ENCODE peak calls at places on chromosome 3, in four cellular contexts. J is AG04450, C is fibroblast of lung, X is IMR-90. F is an unnamed sample.

GRCh38 chr3:117893638-117894037 is 1141.0 kb downstream of the IGSF11 start:
- DNase-seq in J (no peak), C (no peak), X (no peak), F (no peak)

GRCh38 chr3:29226709-29227108 is 54.2 kb upstream of the RBMS3 start:
- DNase-seq in J (no peak), C (peak), X (peak), F (no peak)

GRCh38 chr3:49700014-49700413 is 10.7 kb downstream of the RNF123 start:
- DNase-seq in J (no peak), C (no peak), X (no peak), F (no peak)

GRCh38 chr3:134317106-134317947 is 56.9 kb downstream of the AMOTL2 start:
- DNase-seq in J (no peak), C (no peak), X (no peak), F (no peak)

GRCh38 chr3:56468184-56469106 is at the start of gene ERC2:
- DNase-seq in J (no peak), C (peak), X (no peak), F (peak)

GRCh38 chr3:87025636-87026035 is 34.7 kb upstream of the VGLL3 start:
- DNase-seq in J (no peak), C (peak), X (no peak), F (no peak)

GRCh38 chr3:42745776-42746454 is 27.1 kb downstream of the CCDC13 start:
- DNase-seq in J (no peak), C (no peak), X (no peak), F (no peak)

GRCh38 chr3:123840961-123841360 is 43.2 kb downstream of the MYLK start:
- DNase-seq in J (no peak), C (no peak), X (no peak), F (no peak)

GRCh38 chr3:191376742-191377141 is 46.4 kb upstream of the UTS2B start:
- DNase-seq in J (no peak), C (peak), X (peak), F (no peak)

GRCh38 chr3:105162448-105162847 is 204.3 kb upstream of the ALCAM start:
- DNase-seq in J (no peak), C (no peak), X (no peak), F (no peak)

GRCh38 chr3:40615110-40615915 is 90.6 kb downstream of the ZNF621 start:
- DNase-seq in J (no peak), C (no peak), X (no peak), F (no peak)

GRCh38 chr3:149832086-149832485 is 19.1 kb downstream of the RNF13 start:
- DNase-seq in J (no peak), C (no peak), X (peak), F (no peak)

GRCh38 chr3:50294089-50294488 is 1.9 kb upstream of the IFRD2 start:
- DNase-seq in J (no peak), C (no peak), X (no peak), F (no peak)

GRCh38 chr3:46628980-46629379 is 16.7 kb downstream of the FAM240A start:
- DNase-seq in J (no peak), C (peak), X (no peak), F (no peak)

GRCh38 chr3:46626039-46626438 is 13.7 kb downstream of the FAM240A start:
- DNase-seq in J (no peak), C (no peak), X (no peak), F (no peak)

GRCh38 chr3:46632792-46633191 is 20.5 kb downstream of the FAM240A start:
- DNase-seq in J (no peak), C (peak), X (peak), F (no peak)

GRCh38 chr3:46627078-46627477 is 14.8 kb downstream of the FAM240A start:
- DNase-seq in J (no peak), C (no peak), X (no peak), F (no peak)

DNA sequence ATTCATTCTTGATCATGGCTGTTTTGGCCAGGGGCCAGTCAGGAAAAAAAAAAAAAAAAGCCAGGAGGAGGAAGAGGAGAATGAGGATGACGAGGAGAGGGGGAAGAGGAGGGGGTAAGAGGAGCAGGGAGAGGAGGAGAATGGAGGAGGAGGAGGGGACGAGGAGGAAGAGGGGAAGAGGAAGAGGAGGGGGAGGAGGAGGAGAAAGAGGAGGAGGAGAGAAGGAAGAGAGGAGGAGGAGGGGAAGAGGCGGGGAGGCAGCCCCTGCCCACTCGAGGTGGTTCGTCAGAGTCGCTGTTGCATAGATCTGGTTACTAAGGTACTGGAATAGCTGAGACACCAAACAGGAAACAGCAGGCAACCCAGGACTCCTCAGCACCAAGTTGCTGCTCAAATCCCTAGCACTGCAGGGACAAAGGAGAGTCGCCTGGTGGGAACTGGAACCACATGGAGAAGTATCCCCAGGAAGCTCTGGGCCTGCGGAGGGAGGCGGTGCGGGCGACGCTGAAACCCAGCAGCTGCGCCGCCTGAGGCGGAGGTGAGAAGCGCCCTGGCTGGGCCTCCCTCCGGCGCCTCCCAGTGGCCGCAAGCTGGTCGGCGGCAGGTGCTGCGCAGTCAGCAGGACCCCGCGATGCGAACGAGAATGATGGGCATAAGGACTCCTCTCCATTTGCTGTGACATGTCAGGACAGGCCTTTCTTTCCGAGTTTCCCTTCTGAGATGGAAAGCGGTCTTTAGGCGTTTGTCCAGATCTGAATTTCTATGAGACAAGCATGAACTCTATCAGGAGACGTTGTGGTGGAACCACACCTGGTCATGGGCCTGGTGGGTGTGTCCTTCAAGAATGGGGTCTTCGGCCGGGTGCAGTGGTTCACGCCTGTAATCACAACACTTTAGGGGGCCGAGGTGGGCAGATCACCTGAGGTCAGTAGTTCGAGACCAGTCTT is 17.5 kb downstream of the FAM240A start:
- DNase-seq in J (peak), C (peak), X (peak), F (peak)
- H3K27ac ChIP-seq in J (no peak), C (no peak), X (peak), F (peak)

DNA sequence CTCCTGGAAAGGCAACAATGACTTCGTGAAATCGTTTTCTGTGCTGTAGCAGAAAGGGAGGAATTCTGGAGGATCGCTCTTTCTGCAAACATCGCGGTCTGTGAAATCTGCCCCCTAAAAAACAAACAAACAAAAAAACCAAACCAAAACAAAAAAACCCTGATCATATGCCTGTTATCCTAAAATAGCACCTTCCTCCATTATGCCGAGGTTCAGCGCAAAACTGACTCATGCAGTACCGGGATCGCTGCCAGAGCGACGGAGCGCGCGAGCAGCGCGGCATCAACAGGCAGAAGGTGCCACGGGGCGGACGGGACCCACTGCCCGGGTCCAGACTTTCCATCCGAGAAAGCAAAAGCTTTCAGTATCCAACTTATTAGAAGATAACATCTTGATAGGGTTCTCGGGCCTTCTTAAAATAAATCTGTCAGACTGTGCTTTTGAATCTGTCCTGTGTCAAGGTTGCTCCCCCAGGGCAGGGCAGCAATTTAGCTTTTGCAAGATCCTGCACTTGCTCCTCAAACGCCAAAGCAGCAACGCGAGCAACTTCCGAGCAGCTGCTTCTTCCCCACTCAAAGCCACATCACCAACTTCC is 156.0 kb downstream of the FGF12 start:
- DNase-seq in J (peak), C (peak), X (peak), F (peak)
- H3K27ac ChIP-seq in J (no peak), C (no peak), X (no peak), F (no peak)

DNA sequence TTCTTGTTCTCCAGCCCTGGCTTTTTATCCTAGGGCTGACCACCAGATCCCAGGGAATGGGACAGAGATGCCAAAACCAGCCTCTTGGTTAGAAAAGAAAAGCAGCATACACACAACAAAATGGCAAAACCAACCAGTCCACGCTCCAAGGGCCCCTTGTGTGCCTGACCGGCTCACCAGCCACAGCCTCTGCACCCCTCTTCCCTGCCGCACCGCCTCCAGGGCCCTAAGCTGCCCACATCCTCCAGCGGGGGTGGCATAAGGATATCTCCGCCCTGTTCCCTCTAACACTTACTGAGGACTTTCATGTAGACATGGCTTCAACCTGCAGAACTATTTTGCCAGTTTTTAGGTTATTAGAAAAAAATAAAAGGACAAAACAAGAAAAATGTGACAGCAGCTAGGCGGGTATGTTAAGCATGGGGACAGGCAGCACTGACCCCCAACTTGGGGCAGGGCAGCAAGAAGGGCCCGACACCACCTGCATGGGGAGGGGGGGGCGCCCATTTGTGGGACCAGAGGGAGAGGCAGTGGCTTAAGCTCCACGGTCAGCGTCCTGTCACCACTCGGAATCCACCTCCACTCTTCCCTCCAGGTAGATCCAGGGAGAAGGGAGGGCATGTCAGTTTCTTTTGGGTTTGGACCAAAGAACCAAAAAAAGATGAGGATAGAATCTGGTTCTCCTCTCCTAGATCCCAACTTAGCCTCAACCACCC is 49.1 kb downstream of the DHX30 start:
- DNase-seq in J (no peak), C (no peak), X (no peak), F (no peak)
- H3K27ac ChIP-seq in J (no peak), C (no peak), X (no peak), F (no peak)

DNA sequence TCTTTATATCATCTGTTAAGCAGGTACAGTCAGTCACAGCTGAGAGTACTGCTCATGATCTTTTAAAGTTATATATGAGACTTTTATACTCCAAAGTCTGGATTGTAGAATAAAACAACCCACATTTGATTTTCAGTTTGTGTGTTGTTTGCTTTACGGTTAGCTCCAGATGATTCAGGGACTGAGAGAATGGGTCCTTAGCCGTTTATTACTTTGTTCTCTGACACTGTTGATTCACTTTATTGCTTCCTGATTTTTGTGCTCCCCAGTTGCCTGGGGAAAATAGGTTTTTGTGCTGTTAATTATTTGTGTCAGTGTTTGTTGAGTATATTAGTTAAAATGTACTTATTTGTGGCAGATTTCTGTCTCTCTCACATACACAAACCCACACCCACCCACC is 8.6 kb upstream of the EBLN2 start:
- DNase-seq in J (no peak), C (no peak), X (no peak), F (no peak)
- H3K27ac ChIP-seq in J (no peak), C (no peak), X (no peak), F (no peak)

GRCh38 chr3:152051501-152052404 is 178.3 kb downstream of the SUCNR1 start:
- DNase-seq in J (no peak), C (peak), X (peak), F (no peak)
- H3K27ac ChIP-seq in J (peak), C (no peak), X (peak), F (no peak)

DNA sequence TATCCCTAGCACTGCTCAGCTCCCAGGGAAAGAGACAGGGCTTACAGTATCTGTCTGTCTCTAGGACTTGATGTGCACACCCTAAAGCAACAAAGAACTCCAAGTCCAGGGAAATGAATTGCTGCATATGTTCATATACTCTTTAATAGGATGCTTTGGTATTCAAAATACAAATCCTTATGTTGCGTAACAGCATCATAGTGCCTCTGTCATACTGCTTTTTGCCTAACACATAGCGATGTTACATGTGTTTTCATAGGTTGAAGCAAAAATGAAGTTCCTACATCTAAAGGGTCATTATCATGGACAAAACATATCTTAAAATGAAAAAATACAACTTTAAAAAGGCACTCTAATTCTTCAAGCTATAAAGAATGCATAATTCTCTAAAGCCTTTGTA is 299.8 kb downstream of the SLC9A9 start:
- DNase-seq in J (no peak), C (no peak), X (no peak), F (no peak)
- H3K27ac ChIP-seq in J (no peak), C (no peak), X (no peak), F (no peak)

DNA sequence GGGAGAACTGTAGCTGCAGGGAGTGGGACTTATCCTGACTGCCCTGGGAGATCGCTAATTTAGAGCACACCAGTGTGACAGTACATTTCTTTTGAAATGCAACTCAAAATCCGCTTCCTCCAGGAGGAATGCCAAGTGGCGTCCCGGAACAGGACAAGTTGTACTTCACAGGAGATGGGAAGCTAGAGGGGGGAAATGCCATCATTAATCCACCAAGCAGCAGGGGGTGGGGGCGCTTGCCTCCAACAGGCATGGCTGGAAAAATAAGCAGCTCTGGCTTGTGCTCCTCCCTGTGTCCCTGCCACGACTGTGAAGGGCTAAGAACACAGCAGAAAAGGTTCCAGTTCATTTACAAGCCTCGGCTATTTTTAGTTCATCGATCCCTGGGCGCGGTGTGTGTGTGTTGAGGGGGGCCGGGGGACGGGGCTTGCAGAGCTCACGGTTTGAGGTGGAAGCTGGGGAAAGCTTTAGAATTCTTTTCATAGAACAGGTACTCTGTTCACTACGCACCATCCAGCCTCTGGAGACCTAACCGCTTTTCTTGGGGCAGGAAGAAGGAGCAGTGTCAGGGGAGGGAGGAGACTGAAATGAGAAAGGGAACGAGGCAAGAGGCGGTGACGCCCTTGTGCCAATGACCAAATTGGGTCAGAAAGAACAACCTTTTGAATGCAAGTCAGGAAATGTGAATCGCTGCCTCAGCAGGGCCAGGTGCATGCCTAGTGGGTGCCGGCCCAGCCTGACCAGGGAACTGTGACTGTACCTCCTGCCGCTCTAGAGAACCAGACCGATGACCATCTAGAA is 51.8 kb upstream of the DGKG start:
- DNase-seq in J (no peak), C (peak), X (no peak), F (peak)
- H3K27ac ChIP-seq in J (no peak), C (no peak), X (no peak), F (peak)

DNA sequence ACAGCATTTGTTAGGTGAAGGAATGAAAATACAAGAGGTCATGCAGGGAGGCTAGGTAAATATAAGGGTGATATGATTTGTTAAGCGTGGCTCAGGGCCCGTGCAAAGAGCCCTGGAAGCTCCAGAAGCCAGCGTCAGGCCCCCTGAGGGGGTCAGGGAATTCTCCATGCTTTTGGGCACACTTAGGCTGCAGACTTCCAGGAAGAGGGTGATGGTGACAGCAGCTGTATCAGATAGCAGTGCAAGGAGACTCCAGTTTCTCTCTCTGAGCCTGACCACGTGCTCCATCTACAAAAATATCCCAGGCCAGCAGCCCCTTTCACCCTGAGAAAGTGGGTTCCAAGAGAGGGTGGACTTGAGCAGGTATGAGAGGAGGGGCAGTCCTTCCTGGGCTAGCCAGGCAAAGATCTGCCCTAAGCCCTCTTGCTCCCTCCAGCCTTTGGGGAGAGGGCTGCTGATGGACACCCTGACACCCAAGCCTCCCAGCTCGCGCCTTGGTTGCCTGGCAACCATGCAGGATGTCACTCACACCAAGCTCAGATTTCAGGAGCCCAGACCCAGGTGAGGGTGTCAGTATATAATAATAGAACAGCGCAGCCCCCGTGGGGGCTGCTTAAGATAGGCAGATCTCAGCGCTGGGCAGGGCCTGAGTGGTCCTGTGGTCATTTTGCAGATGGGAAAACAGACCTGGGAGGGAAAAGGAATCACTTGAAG is 35.8 kb downstream of the ATP2B2 start:
- DNase-seq in J (no peak), C (no peak), X (no peak), F (no peak)
- H3K27ac ChIP-seq in J (no peak), C (no peak), X (no peak), F (no peak)

DNA sequence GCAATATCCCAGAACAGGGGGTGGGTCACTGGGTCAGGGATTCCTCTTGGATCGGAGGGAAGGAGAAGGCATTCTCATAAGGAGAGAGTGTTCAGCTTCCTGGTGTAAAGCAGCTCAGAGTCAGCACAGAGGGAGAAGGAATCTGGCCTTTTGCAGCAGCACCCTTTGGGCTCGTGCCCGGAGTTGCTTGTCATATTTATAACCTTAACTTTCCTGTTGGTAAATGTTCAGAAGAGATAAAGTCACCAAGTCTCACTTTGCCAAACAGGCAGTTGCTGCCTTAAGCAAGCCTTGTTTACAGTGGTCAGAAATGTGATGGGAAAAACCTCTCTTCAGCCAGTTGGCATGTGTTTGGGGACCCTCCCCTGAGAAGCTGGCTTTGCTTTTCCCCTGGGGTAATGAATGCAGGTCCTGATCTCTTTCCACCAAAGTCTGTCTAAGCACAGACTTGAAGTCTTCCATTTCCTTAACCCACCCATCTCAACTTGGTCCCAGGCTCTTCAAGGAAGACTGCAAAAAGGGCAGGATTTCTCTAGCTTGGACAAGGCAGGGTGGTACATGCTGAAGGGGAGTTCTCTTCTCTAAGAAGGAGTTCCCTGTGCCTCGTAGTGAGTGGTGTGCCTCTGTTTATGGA is 206.9 kb upstream of the BHLHE40 start:
- DNase-seq in J (peak), C (peak), X (peak), F (peak)
- H3K27ac ChIP-seq in J (peak), C (no peak), X (no peak), F (peak)

F was measured in testis.